ENCODE peak calls at places on chromosomes 4 and X, in six cellular contexts. L, F, W, N, D and I are unnamed samples.

GRCh38 chrX:118100091-118100490 is 16.5 kb downstream of the KLHL13 start:
- DNase-seq in L (no peak), F (no peak), W (no peak), N (no peak), D (no peak), I (no peak)

GRCh38 chr4:106707776-106708603 is 328.1 kb downstream of the DKK2 start:
- DNase-seq in L (no peak), F (no peak), W (no peak), N (no peak), D (no peak), I (no peak)

GRCh38 chr4:169159614-169160013 is 111.1 kb downstream of the SH3RF1 start:
- DNase-seq in L (no peak), F (no peak), W (no peak), N (no peak), D (no peak), I (no peak)

GRCh38 chr4:95095352-95095974 is 337.7 kb downstream of the BMPR1B start:
- DNase-seq in L (peak; percentile 68), F (no peak), W (no peak), N (no peak), D (no peak), I (no peak)

GRCh38 chr4:28621541-28621940 is 1760.9 kb downstream of the STIM2 start:
- DNase-seq in L (no peak), F (no peak), W (no peak), N (no peak), D (no peak), I (no peak)

GRCh38 chr4:139153411-139154133 is 23.4 kb downstream of the ELF2 start:
- DNase-seq in L (no peak), F (no peak), W (no peak), N (no peak), D (no peak), I (no peak)

GRCh38 chrX:23952984-23953907 is 45.4 kb downstream of the CXorf58 start:
- DNase-seq in L (peak; percentile 66), F (no peak), W (peak; percentile 32), N (peak; percentile 21), D (no peak), I (peak; percentile 4)

GRCh38 chrX:25726539-25726938 is 411.6 kb upstream of the MAGEB18 start:
- DNase-seq in L (no peak), F (no peak), W (no peak), N (no peak), D (no peak), I (no peak)

GRCh38 chr4:90127706-90128345 is 632 bp downstream of the CCSER1 start:
- DNase-seq in L (no peak), F (no peak), W (no peak), N (no peak), D (peak; percentile 27), I (no peak)

GRCh38 chrX:104315555-104315954 is 60.8 kb upstream of the ESX1 start:
- DNase-seq in L (no peak), F (no peak), W (no peak), N (no peak), D (no peak), I (no peak)

GRCh38 chr4:152572417-152573086 is 36.7 kb upstream of the FBXW7 start:
- DNase-seq in L (no peak), F (no peak), W (no peak), N (no peak), D (no peak), I (no peak)

GRCh38 chrX:39821011-39821708 is 276.6 kb downstream of the BCOR start:
- DNase-seq in L (no peak), F (no peak), W (no peak), N (no peak), D (peak; percentile 67), I (no peak)

GRCh38 chrX:35617836-35618235 is 180.3 kb upstream of the MAGEB16 start:
- DNase-seq in L (no peak), F (no peak), W (no peak), N (no peak), D (no peak), I (no peak)

GRCh38 chrX:51456814-51457213 is 39.6 kb downstream of the NUDT11 start:
- DNase-seq in L (peak; percentile 51), F (no peak), W (no peak), N (no peak), D (no peak), I (no peak)

GRCh38 chrX:120311632-120312000 is 355 bp upstream of the TMEM255A start:
- DNase-seq in L (no peak), F (no peak), W (no peak), N (no peak), D (no peak), I (no peak)

GRCh38 chrX:38754102-38754790 is 47.0 kb upstream of the MID1IP1 start:
- DNase-seq in L (peak; percentile 69), F (peak; percentile 4), W (peak; percentile 12), N (peak; percentile 31), D (peak; percentile 22), I (no peak)

GRCh38 chr4:186192068-186192751 is 843 bp downstream of the CYP4V2 start:
- DNase-seq in L (peak; percentile 59), F (peak; percentile 35), W (peak; percentile 45), N (no peak), D (peak; percentile 63), I (no peak)

GRCh38 chr4:29770627-29771026 is 949.5 kb upstream of the PCDH7 start:
- DNase-seq in L (no peak), F (no peak), W (no peak), N (no peak), D (no peak), I (no peak)

GRCh38 chr4:151409470-151410313 is 716 bp downstream of the FHIP1A start:
- DNase-seq in L (no peak), F (peak; percentile 9), W (no peak), N (no peak), D (peak; percentile 60), I (peak; percentile 11)

GRCh38 chrX:153049093-153049492 is 7.2 kb upstream of the PNMA3 start:
- DNase-seq in L (no peak), F (no peak), W (no peak), N (no peak), D (no peak), I (no peak)
- H3K9me3 ChIP-seq in L (no peaks in the 10 kb centered on the region), F (peaks cover 15% of the 10 kb centered on the region), W (no peaks in the 10 kb centered on the region), N (no peaks in the 10 kb centered on the region), D (no peaks in the 10 kb centered on the region), I (no peaks in the 10 kb centered on the region)

GRCh38 chr4:172674811-172675210 is 493.8 kb upstream of the GALNT7 start:
- DNase-seq in L (no peak), F (no peak), W (no peak), N (no peak), D (no peak), I (no peak)
- H3K9me3 ChIP-seq in L (no peaks in the 10 kb centered on the region), F (no peaks in the 10 kb centered on the region), W (no peaks in the 10 kb centered on the region), N (no peaks in the 10 kb centered on the region), D (no peaks in the 10 kb centered on the region), I (no peaks in the 10 kb centered on the region)

GRCh38 chr4:568351-568652 is 7.8 kb downstream of the TMEM271 start:
- DNase-seq in L (no peak), F (no peak), W (no peak), N (no peak), D (no peak), I (no peak)

GRCh38 chr4:566035-566434 is 10.1 kb downstream of the TMEM271 start:
- DNase-seq in L (no peak), F (no peak), W (no peak), N (no peak), D (no peak), I (no peak)

GRCh38 chr4:567457-568350 is 8.4 kb downstream of the TMEM271 start:
- DNase-seq in L (no peak), F (no peak), W (no peak), N (no peak), D (no peak), I (no peak)

GRCh38 chr4:568962-569361 is 7.1 kb downstream of the TMEM271 start:
- DNase-seq in L (no peak), F (no peak), W (no peak), N (no peak), D (no peak), I (no peak)

DNA sequence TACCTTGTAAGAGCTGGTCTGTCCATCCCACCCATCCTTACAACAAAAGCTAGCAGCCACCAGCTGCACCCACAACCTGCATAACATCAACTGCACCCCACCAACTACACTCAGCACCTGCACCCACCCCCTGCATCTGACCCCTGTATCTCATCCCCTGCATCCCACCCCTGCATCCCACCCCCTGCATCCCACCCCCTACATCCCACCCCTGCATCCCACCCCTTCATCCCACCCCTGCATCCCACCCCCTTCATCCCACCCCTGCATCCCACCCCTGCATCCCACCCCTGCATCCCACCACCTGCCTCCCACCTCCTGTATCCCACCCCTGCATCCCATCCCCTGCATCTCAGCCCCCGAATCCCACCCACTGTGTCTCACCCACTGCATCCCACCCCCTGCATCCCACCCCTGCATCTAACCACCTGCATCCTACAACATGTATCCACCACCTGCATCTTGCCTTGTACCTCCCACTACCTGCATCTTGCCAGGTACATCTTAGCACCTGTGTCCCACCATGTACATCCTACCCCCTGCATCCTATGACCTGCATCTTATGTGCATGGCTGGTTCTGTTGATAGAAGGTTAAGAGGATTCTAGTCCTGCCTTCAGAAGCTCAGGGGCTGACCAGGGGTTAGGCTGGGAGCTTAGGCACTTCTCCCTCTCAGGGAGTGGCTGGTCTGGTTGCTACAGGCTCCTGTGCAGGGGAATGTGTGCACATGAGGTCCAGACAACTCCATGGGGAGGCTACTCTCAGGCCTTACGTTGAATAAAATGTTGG is 9.4 kb downstream of the TMEM271 start:
- DNase-seq in L (no peak), F (no peak), W (no peak), N (no peak), D (no peak), I (no peak)
- H3K9me3 ChIP-seq in L (peaks cover 5% of the 10 kb centered on the region), F (no peaks in the 10 kb centered on the region), W (no peaks in the 10 kb centered on the region), N (no peaks in the 10 kb centered on the region), D (no peaks in the 10 kb centered on the region), I (no peaks in the 10 kb centered on the region)

GRCh38 chr4:384311-385010 is 46.8 kb downstream of the ZNF141 start:
- DNase-seq in L (peak; percentile 62), F (no peak), W (no peak), N (peak; percentile 7), D (no peak), I (no peak)
- H3K9me3 ChIP-seq in L (peaks cover 11% of the 10 kb centered on the region), F (peaks cover 100% of the 10 kb centered on the region), W (peaks cover 67% of the 10 kb centered on the region), N (peaks cover 24% of the 10 kb centered on the region), D (peaks cover 8% of the 10 kb centered on the region), I (peaks cover 26% of the 10 kb centered on the region)

GRCh38 chr4:49018718-49019295 is 32.7 kb downstream of the CWH43 start:
- DNase-seq in L (no peak), F (no peak), W (no peak), N (no peak), D (no peak), I (no peak)
- H3K9me3 ChIP-seq in L (no peaks in the 10 kb centered on the region), F (peaks cover 14% of the 10 kb centered on the region), W (no peaks in the 10 kb centered on the region), N (no peaks in the 10 kb centered on the region), D (no peaks in the 10 kb centered on the region), I (no peaks in the 10 kb centered on the region)